ENCODE peak calls at places on chromosomes 16 and 17, in eight cellular contexts. R, T, D, M, P, V, C and I are unnamed samples.
A peak's percentile ranks its signal among the peaks of the same experiment; 100 is the strongest.

GRCh38 chr17:40679523-40679907 is 14.5 kb upstream of the KRT222 start:
- DNase-seq in M (no peak), R (no peak), D (no peak), P (no peak), C (no peak), V (no peak), T (no peak), I (no peak)

GRCh38 chr17:73211745-73212144 is 18.9 kb downstream of the COG1 start:
- DNase-seq in V (peak; percentile 41), P (no peak), R (no peak), T (peak; percentile 61), M (no peak), D (peak; percentile 54), C (no peak), I (no peak)

GRCh38 chr16:1457489-1458245 is 13.3 kb upstream of the CCDC154 start:
- DNase-seq in T (no peak), C (no peak), V (no peak), D (no peak), R (no peak), P (no peak), M (peak; percentile 8), I (no peak)

GRCh38 chr16:55329791-55330190 is 5.8 kb downstream of the IRX6 start:
- DNase-seq in V (no peak), R (no peak), T (no peak), M (no peak), C (no peak), D (no peak), P (no peak), I (no peak)

GRCh38 chr16:85005278-85006069 is 5.9 kb downstream of the ZDHHC7 start:
- DNase-seq in T (no peak), M (no peak), V (peak; percentile 83), C (no peak), R (peak; percentile 63), P (no peak), D (no peak), I (no peak)

GRCh38 chr16:66426112-66427035 is 721 bp upstream of the BEAN1 start:
- DNase-seq in V (peak; percentile 62), P (no peak), C (no peak), R (no peak), D (peak; percentile 25), M (no peak), T (no peak), I (no peak)

GRCh38 chr17:74478369-74479100 is 12.1 kb downstream of the CD300A start:
- DNase-seq in P (no peak), M (no peak), T (no peak), C (no peak), V (no peak), D (no peak), R (no peak), I (no peak)

GRCh38 chr16:26824469-26824868 is 242.3 kb upstream of the C16orf82 start:
- DNase-seq in M (no peak), C (no peak), V (no peak), T (no peak), P (no peak), R (no peak), D (no peak), I (no peak)

GRCh38 chr17:48577330-48577945 is 712 bp downstream of the HOXB4 start:
- DNase-seq in D (no peak), C (peak; percentile 62), R (no peak), P (peak; percentile 63), V (no peak), M (no peak), T (no peak), I (no peak)
- H3K27me3 ChIP-seq in D (peaks cover 97% of the 10 kb centered on the region), C (no peaks in the 10 kb centered on the region), R (no peaks in the 10 kb centered on the region), P (peaks cover 3% of the 10 kb centered on the region), V (peaks cover 8% of the 10 kb centered on the region), M (peaks cover 100% of the 10 kb centered on the region), T (peaks cover 39% of the 10 kb centered on the region), I (peaks cover 100% of the 10 kb centered on the region)

DNA sequence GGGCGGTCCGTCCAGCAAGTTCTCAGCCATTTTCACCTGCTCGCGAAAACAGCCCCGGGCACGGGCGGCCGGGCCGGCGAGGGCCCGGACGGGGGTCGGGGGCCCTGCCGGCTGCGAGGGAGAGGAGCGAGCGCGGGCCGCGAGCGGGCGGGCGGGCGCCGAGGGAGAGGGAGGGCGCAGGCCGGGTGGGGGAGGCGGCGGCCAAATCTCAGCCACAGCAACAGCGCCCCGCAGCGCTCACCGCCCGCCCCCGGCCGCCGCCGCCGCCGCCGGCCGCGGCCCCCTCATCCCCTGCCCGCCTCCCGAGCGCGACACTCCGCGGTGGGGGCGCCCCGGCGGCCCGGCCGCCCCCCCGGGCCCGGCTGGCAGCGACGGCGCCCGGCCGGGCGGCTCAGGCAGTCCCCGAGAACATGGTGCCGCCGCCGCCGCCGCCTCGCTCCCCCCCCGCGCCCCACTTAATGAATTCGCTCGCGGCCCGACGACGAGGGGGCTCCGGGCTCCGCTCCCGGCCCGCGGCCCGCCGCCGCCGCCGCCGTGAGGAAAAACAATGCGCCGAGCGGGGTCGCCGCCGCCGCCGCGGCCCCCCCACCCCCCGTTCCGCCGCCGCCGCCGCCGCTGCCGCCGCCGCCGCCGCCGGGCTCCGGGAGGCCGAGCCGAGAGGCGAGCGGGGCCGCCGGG is 487 bp downstream of the CREBBP start:
- DNase-seq in C (peak; percentile 87), P (peak; percentile 68), V (peak; percentile 88), R (peak; percentile 82), M (peak; percentile 84), D (peak; percentile 71), T (peak; percentile 59), I (peak; percentile 89)
- H3K4me1 ChIP-seq in C (peaks cover 31% of the 10 kb centered on the region), P (no peaks in the 10 kb centered on the region), V (peaks cover 33% of the 10 kb centered on the region), R (peaks cover 18% of the 10 kb centered on the region), M (peaks cover 48% of the 10 kb centered on the region), D (peaks cover 31% of the 10 kb centered on the region), T (peaks cover 43% of the 10 kb centered on the region), I (peaks cover 33% of the 10 kb centered on the region)

GRCh38 chr17:55513885-55514590 is 2.8 kb upstream of the SMIM36 start:
- DNase-seq in C (peak; percentile 92), P (peak; percentile 88), T (peak; percentile 48), V (no peak), D (peak; percentile 78), R (peak; percentile 92), M (no peak), I (peak; percentile 42)
- H3K27me3 ChIP-seq in C (no peaks in the 10 kb centered on the region), P (no peaks in the 10 kb centered on the region), T (no peaks in the 10 kb centered on the region), V (no peaks in the 10 kb centered on the region), D (no peaks in the 10 kb centered on the region), R (no peaks in the 10 kb centered on the region), M (peaks cover under 1% of the 10 kb centered on the region), I (no peaks in the 10 kb centered on the region)

DNA sequence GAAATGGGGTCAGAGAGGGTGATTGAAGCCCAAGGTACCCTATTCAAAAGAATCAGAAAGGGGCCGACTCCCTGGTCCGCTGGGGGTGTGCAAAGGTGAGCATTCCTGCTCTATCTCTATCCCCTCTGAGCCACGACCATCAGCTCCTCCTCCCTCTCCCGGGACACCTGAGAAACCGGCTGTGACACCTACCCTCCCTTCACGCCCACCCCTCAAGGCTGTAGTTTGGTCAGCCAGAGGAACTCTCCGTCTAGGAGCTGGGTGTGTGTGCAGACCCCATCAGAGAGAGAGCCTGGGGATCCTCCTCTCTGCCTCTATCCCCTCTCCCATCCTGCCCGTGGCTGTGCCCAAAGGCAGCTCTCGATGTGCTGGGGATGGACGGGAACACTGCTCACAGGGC is 27.6 kb upstream of the DLX4 start:
- DNase-seq in D (no peak), M (no peak), C (no peak), P (no peak), T (no peak), R (no peak), V (no peak), I (no peak)
- H3K4me1 ChIP-seq in D (peaks cover 7% of the 10 kb centered on the region), M (no peaks in the 10 kb centered on the region), C (no peaks in the 10 kb centered on the region), P (no peaks in the 10 kb centered on the region), T (no peaks in the 10 kb centered on the region), R (no peaks in the 10 kb centered on the region), V (no peaks in the 10 kb centered on the region), I (no peaks in the 10 kb centered on the region)